ENCODE peak calls at places on chromosomes 1 and 21, in eight cellular contexts. U is PC-3; B is activated CD4-positive, alpha-beta T cell treated with anti-CD3 and anti-CD28 coated beads, Interleukin-2, amount 50 U/mL, for 48 hours; E is SHP77 treated with DMSO at 0.1 percent for 48 hours; S is T-helper 17 cell; O is GM23248; K is effector CD8-positive, alpha-beta T cell; F is glomerular endothelial cell. Z is an unnamed sample.

GRCh38 chr1:201282216-201282615 is 1.1 kb upstream of the PKP1 start:
- DNase-seq in K (no peak), F (no peak), B (no peak), O (no peak), S (no peak), E (no peak), U (no peak), Z (no peak)

GRCh38 chr1:11778336-11778735 is 16.3 kb downstream of the C1orf167 start:
- DNase-seq in K (no peak), B (no peak), O (no peak), S (no peak), U (no peak), F (no peak), E (no peak), Z (no peak)

GRCh38 chr1:161258439-161259386 is at the start of gene PCP4L1:
- DNase-seq in O (peak; percentile 58), U (peak; percentile 40), B (peak; percentile 41), F (peak; percentile 5), E (no peak), S (no peak), K (peak; percentile 4), Z (peak; percentile 4)

GRCh38 chr21:10511116-10511515 is 10.3 kb upstream of the TPTE start:
- DNase-seq in U (no peak), F (no peak), O (no peak), K (no peak), B (no peak), E (no peak), S (no peak), Z (no peak)

GRCh38 chr1:9848022-9848421 is 24.3 kb upstream of the CLSTN1 start:
- DNase-seq in O (no peak), F (no peak), E (no peak), S (no peak), U (no peak), B (no peak), K (no peak), Z (no peak)

GRCh38 chr1:94535879-94536278 is 5.7 kb downstream of the F3 start:
- DNase-seq in U (no peak), F (no peak), O (no peak), K (no peak), B (no peak), E (no peak), S (no peak), Z (no peak)

GRCh38 chr1:14924455-14925325 is 228.9 kb upstream of the TMEM51 start:
- DNase-seq in S (no peak), K (no peak), B (peak; percentile 26), F (no peak), O (peak; percentile 77), U (peak; percentile 36), E (no peak), Z (no peak)

GRCh38 chr1:59699227-59699847 is 115.4 kb upstream of the HOOK1 start:
- DNase-seq in F (no peak), K (no peak), S (no peak), U (peak; percentile 65), B (no peak), O (peak; percentile 68), E (peak; percentile 30), Z (no peak)

GRCh38 chr1:20496241-20496661 is 10.2 kb upstream of the CAMK2N1 start:
- DNase-seq in O (peak; percentile 72), E (no peak), S (no peak), K (no peak), U (peak; percentile 98), B (no peak), F (no peak), Z (no peak)

GRCh38 chr1:3356827-3357457 is 97.5 kb upstream of the ARHGEF16 start:
- DNase-seq in B (no peak), S (no peak), K (no peak), E (no peak), F (no peak), O (no peak), U (no peak), Z (no peak)

GRCh38 chr1:202034683-202035462 is 24.5 kb downstream of the ELF3 start:
- DNase-seq in E (peak; percentile 85), B (no peak), S (no peak), F (no peak), U (peak; percentile 95), O (peak; percentile 98), K (no peak), Z (no peak)